ENCODE peak calls at places on chromosomes 13 and 19, in nine cellular contexts. G is tibial nerve, S is adrenal gland, D is H54, E is GM12892, J is vagina, P is heart left ventricle, C is lower leg skin, M is endothelial cell of umbilical vein. Q is an unnamed sample.

GRCh38 chr13:106506286-106506685 is 29.2 kb downstream of the EFNB2 start:
- DNase-seq in D (no peak), P (no peak), S (no peak), M (no peak), G (no peak), C (no peak), J (no peak), E (no peak), Q (no peak)

GRCh38 chr19:2064788-2065524 is 13.9 kb upstream of the MKNK2 start:
- DNase-seq in P (peak; percentile 72), G (no peak), C (no peak), S (peak; percentile 72), D (no peak), J (no peak), M (no peak), E (no peak), Q (no peak)

GRCh38 chr19:53432088-53432661 is 391 bp downstream of the ZNF761 start:
- DNase-seq in E (no peak), J (no peak), M (peak; percentile 35), C (peak; percentile 19), G (no peak), D (no peak), P (peak; percentile 26), S (peak; percentile 40), Q (peak; percentile 48)

GRCh38 chr13:76887070-76887563 is 912 bp upstream of the KCTD12 start:
- DNase-seq in G (no peak), D (no peak), M (no peak), E (no peak), S (peak; percentile 25), P (peak; percentile 38), C (no peak), J (no peak), Q (peak; percentile 29)

GRCh38 chr19:1503925-1504430 is 8.8 kb downstream of the ADAMTSL5 start:
- DNase-seq in S (no peak), D (no peak), J (no peak), M (no peak), G (no peak), P (no peak), C (no peak), E (no peak), Q (no peak)

GRCh38 chr13:23578411-23579071 is 8.3 kb downstream of the TNFRSF19 start:
- DNase-seq in P (peak; percentile 88), E (peak; percentile 46), D (peak; percentile 30), M (peak; percentile 4), J (no peak), G (peak; percentile 52), S (peak; percentile 65), C (peak; percentile 74), Q (peak; percentile 84)

GRCh38 chr19:34402074-34402600 is 2.1 kb upstream of the PDCD2L start:
- DNase-seq in M (no peak), P (no peak), G (no peak), C (no peak), D (no peak), S (no peak), J (no peak), E (no peak), Q (no peak)

GRCh38 chr19:40803857-40804782 is 5.1 kb downstream of the EGLN2 start:
- DNase-seq in G (no peak), C (no peak), M (no peak), D (no peak), P (peak; percentile 79), E (no peak), J (no peak), S (peak; percentile 55), Q (peak; percentile 71)

GRCh38 chr13:113599396-113599795 is 14.8 kb downstream of the TFDP1 start:
- DNase-seq in M (no peak), C (no peak), E (no peak), P (no peak), G (no peak), D (no peak), J (no peak), S (no peak), Q (no peak)

GRCh38 chr19:44356383-44357111 is at the start of gene ZNF112:
- DNase-seq in G (peak; percentile 82), J (peak; percentile 89), S (peak; percentile 91), M (peak; percentile 93), E (no peak), D (peak; percentile 61), P (peak; percentile 91), C (peak; percentile 88), Q (peak; percentile 58)
- TF ChIP-seq POLR2A in G (no peak), J (no peak), S (peak; percentile 61), M (peak; percentile 56), E (no peak), D (peak; percentile 72), P (peak; percentile 40), C (no peak), Q (no peak)

GRCh38 chr13:45417790-45418534 is at the start of gene SLC25A30:
- DNase-seq in G (peak; percentile 84), D (peak; percentile 49), J (peak; percentile 94), M (peak; percentile 94), C (peak; percentile 94), S (peak; percentile 97), P (peak; percentile 98), E (peak; percentile 71), Q (peak; percentile 79)
- TF ChIP-seq POLR2A in G (peak; percentile 74), D (peak; percentile 60), J (no peak), M (peak; percentile 78), C (no peak), S (peak; percentile 82), P (peak; percentile 89), E (peak; percentile 31), Q (no peak)

GRCh38 chr19:10726268-10726667 is 8.4 kb downstream of the DNM2 start:
- DNase-seq in C (no peak), P (no peak), E (no peak), S (no peak), J (no peak), M (no peak), D (no peak), G (no peak), Q (no peak)

GRCh38 chr19:10735741-10736140 is 17.9 kb downstream of the DNM2 start:
- DNase-seq in J (no peak), S (no peak), M (no peak), G (no peak), E (no peak), C (no peak), D (no peak), P (no peak), Q (no peak)

GRCh38 chr19:10729406-10729805 is 11.5 kb downstream of the DNM2 start:
- DNase-seq in D (no peak), G (no peak), E (no peak), S (no peak), M (no peak), J (no peak), P (no peak), C (no peak), Q (no peak)

GRCh38 chr19:10727599-10728250 is 9.8 kb downstream of the DNM2 start:
- DNase-seq in G (no peak), C (no peak), M (no peak), S (no peak), D (no peak), P (no peak), E (no peak), J (no peak), Q (no peak)

GRCh38 chr19:10730932-10731331 is 13.1 kb downstream of the DNM2 start:
- DNase-seq in E (no peak), J (no peak), S (no peak), D (no peak), M (no peak), C (no peak), G (no peak), P (peak; percentile 43), Q (no peak)
- TF ChIP-seq POLR2A in E (no peak), J (no peak), S (no peak), D (no peak), M (no peak), C (no peak), G (no peak), P (no peak), Q (no peak)

DNA sequence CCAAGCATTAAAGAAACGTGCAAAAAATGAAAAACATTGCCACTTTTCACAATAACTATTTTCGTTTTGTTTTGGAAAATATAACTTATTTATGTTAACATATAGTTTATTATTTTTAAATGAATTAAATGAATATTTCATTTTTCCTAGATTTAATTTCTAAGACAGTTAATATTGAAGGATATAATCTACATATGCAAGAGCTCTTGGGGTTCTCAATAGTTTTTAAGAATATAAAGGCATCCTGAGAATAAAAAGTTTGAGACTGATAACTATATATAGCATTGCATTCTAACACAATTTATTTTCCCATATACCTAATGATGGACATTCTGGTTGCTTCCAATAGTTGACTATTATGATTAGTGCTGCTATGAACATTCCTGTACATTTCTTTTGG is 19.9 kb downstream of the ZNF461 start:
- DNase-seq in P (no peak), J (no peak), C (no peak), G (no peak), M (no peak), E (no peak), D (no peak), S (no peak), Q (no peak)
- TF ChIP-seq POLR2A in P (no peak), J (no peak), C (no peak), G (no peak), M (no peak), E (no peak), D (no peak), S (no peak), Q (no peak)

GRCh38 chr13:20720499-20720898 is 17.0 kb downstream of the IL17D start:
- DNase-seq in C (no peak), E (no peak), J (no peak), D (no peak), G (no peak), M (no peak), S (no peak), P (no peak), Q (no peak)

GRCh38 chr13:20718958-20719566 is 15.6 kb downstream of the IL17D start:
- DNase-seq in C (no peak), E (no peak), G (no peak), M (no peak), P (no peak), D (no peak), S (no peak), J (no peak), Q (no peak)

GRCh38 chr13:20721058-20721453 is 17.6 kb downstream of the IL17D start:
- DNase-seq in J (no peak), E (no peak), C (no peak), M (no peak), P (no peak), D (no peak), G (no peak), S (no peak), Q (no peak)

GRCh38 chr13:20717581-20718542 is 14.4 kb downstream of the IL17D start:
- DNase-seq in G (no peak), M (no peak), E (no peak), P (no peak), S (no peak), C (no peak), D (no peak), J (no peak), Q (peak; percentile 10)

DNA sequence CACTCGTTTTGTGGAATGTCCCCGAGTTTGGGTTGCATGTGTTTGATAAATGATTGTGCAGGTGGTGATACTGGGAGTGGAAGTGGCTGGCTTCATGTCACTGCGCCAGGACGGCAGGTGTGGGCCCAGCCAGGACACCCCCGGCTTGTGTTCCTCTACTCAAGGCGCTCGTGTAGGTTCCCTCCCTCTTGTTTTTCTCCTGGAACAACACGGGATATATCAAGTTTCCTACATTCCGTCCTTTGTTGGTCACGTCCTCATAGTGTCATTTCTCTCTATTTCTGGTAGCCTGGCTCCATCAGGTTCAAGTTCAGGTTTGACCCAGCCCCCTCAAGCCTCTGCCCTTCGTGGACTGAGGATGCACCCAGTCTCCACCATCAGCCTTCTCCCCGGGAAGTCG is 16.3 kb downstream of the IL17D start:
- DNase-seq in P (no peak), C (no peak), S (no peak), M (no peak), D (no peak), G (no peak), J (no peak), E (no peak), Q (no peak)
- TF ChIP-seq POLR2A in P (no peak), C (no peak), S (no peak), M (no peak), D (no peak), G (no peak), J (no peak), E (no peak), Q (no peak)